ENCODE peak calls at places on chromosomes 7 and 10, in eight cellular contexts. One of them, this sample, is unnamed.

GRCh38 chr7:24756989-24757798 is at the start of gene GSDME:
- DNase-seq in thoracic aorta: no peak
- DNase-seq in epithelial cell of proximal tubule: no peak
- DNase-seq in OCI-LY7: peak
- DNase-seq in stomach: peak
- DNase-seq in AG04450: peak
- DNase-seq in colonic mucosa: peak
- DNase-seq in GM12864: no peak
- DNase-seq in this sample: peak

GRCh38 chr10:14023612-14024348 is 306.9 kb downstream of the FRMD4A start:
- DNase-seq in epithelial cell of proximal tubule: no peak
- DNase-seq in OCI-LY7: no peak
- DNase-seq in thoracic aorta: no peak
- DNase-seq in stomach: no peak
- DNase-seq in colonic mucosa: no peak
- DNase-seq in AG04450: no peak
- DNase-seq in GM12864: no peak
- DNase-seq in this sample: no peak

GRCh38 chr10:63219749-63220148 is 86.6 kb downstream of the NRBF2 start:
- DNase-seq in thoracic aorta: no peak
- DNase-seq in epithelial cell of proximal tubule: no peak
- DNase-seq in stomach: no peak
- DNase-seq in GM12864: no peak
- DNase-seq in colonic mucosa: no peak
- DNase-seq in OCI-LY7: peak
- DNase-seq in AG04450: no peak
- DNase-seq in this sample: no peak

GRCh38 chr10:119803264-119803663 is 69.4 kb downstream of the MCMBP start:
- DNase-seq in AG04450: no peak
- DNase-seq in epithelial cell of proximal tubule: no peak
- DNase-seq in thoracic aorta: no peak
- DNase-seq in colonic mucosa: no peak
- DNase-seq in GM12864: no peak
- DNase-seq in stomach: no peak
- DNase-seq in OCI-LY7: no peak
- DNase-seq in this sample: peak

GRCh38 chr10:127882801-127883459 is 9.8 kb downstream of the CLRN3 start:
- DNase-seq in stomach: no peak
- DNase-seq in epithelial cell of proximal tubule: no peak
- DNase-seq in AG04450: no peak
- DNase-seq in colonic mucosa: peak
- DNase-seq in OCI-LY7: no peak
- DNase-seq in GM12864: no peak
- DNase-seq in thoracic aorta: no peak
- DNase-seq in this sample: no peak

GRCh38 chr7:38451840-38452239 is 178.4 kb upstream of the TARP start:
- DNase-seq in GM12864: no peak
- DNase-seq in AG04450: no peak
- DNase-seq in thoracic aorta: no peak
- DNase-seq in epithelial cell of proximal tubule: peak
- DNase-seq in colonic mucosa: no peak
- DNase-seq in OCI-LY7: no peak
- DNase-seq in stomach: no peak
- DNase-seq in this sample: peak

GRCh38 chr7:22728416-22729029 is 1.5 kb downstream of the IL6 start:
- DNase-seq in GM12864: no peak
- DNase-seq in thoracic aorta: no peak
- DNase-seq in stomach: no peak
- DNase-seq in epithelial cell of proximal tubule: peak
- DNase-seq in OCI-LY7: peak
- DNase-seq in colonic mucosa: no peak
- DNase-seq in AG04450: no peak
- DNase-seq in this sample: peak

GRCh38 chr10:4686644-4686996 is 139.4 kb upstream of the AKR1E2 start:
- DNase-seq in stomach: no peak
- DNase-seq in epithelial cell of proximal tubule: peak
- DNase-seq in AG04450: no peak
- DNase-seq in thoracic aorta: no peak
- DNase-seq in GM12864: no peak
- DNase-seq in colonic mucosa: no peak
- DNase-seq in OCI-LY7: no peak
- DNase-seq in this sample: peak

GRCh38 chr10:101485681-101486554 is 102.1 kb downstream of the POLL start:
- DNase-seq in GM12864: no peak
- DNase-seq in stomach: no peak
- DNase-seq in OCI-LY7: no peak
- DNase-seq in thoracic aorta: no peak
- DNase-seq in epithelial cell of proximal tubule: no peak
- DNase-seq in colonic mucosa: peak
- DNase-seq in AG04450: no peak
- DNase-seq in this sample: peak
- TF ChIP-seq CTCF in GM12864: no peak
- TF ChIP-seq CTCF in stomach: no peak
- TF ChIP-seq CTCF in OCI-LY7: no peak
- TF ChIP-seq CTCF in thoracic aorta: no peak
- TF ChIP-seq CTCF in epithelial cell of proximal tubule: no peak
- TF ChIP-seq CTCF in colonic mucosa: no peak
- TF ChIP-seq CTCF in AG04450: no peak
- TF ChIP-seq CTCF in this sample: no peak

DNA sequence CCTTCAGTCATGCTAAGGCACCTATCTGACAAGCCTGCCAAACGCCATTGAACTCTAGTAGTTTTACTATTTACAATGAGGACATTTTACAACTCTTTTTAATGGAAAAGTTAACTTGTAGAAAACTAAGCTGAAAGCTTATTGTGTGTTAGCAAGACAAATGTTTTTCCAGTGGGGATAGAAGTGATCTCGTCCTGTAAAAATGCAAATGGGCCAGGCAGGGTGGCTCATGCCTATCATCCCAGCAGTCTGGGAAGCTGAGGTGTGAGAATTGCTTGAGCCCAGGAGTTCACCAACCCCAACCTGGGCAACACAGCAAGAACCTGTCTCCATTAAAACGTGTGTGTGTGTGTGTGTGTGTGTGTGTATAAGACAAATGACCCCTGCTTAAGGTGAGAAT is 1.2 kb upstream of the VOPP1 start:
- DNase-seq in epithelial cell of proximal tubule: no peak
- DNase-seq in stomach: no peak
- DNase-seq in AG04450: no peak
- DNase-seq in colonic mucosa: no peak
- DNase-seq in GM12864: no peak
- DNase-seq in OCI-LY7: no peak
- DNase-seq in thoracic aorta: no peak
- DNase-seq in this sample: peak
- H3K4me3 ChIP-seq in epithelial cell of proximal tubule: no peak
- H3K4me3 ChIP-seq in stomach: no peak
- H3K4me3 ChIP-seq in AG04450: peak
- H3K4me3 ChIP-seq in colonic mucosa: no peak
- H3K4me3 ChIP-seq in GM12864: no peak
- H3K4me3 ChIP-seq in OCI-LY7: no peak
- H3K4me3 ChIP-seq in thoracic aorta: peak
- H3K4me3 ChIP-seq in this sample: no peak

GRCh38 chr7:92137531-92137930 is 3.3 kb upstream of the CYP51A1 start:
- DNase-seq in thoracic aorta: no peak
- DNase-seq in stomach: no peak
- DNase-seq in OCI-LY7: no peak
- DNase-seq in colonic mucosa: no peak
- DNase-seq in AG04450: no peak
- DNase-seq in epithelial cell of proximal tubule: no peak
- DNase-seq in GM12864: no peak
- DNase-seq in this sample: no peak
- TF ChIP-seq CTCF in thoracic aorta: no peak
- TF ChIP-seq CTCF in stomach: no peak
- TF ChIP-seq CTCF in OCI-LY7: no peak
- TF ChIP-seq CTCF in colonic mucosa: no peak
- TF ChIP-seq CTCF in AG04450: no peak
- TF ChIP-seq CTCF in epithelial cell of proximal tubule: no peak
- TF ChIP-seq CTCF in GM12864: no peak
- TF ChIP-seq CTCF in this sample: no peak

DNA sequence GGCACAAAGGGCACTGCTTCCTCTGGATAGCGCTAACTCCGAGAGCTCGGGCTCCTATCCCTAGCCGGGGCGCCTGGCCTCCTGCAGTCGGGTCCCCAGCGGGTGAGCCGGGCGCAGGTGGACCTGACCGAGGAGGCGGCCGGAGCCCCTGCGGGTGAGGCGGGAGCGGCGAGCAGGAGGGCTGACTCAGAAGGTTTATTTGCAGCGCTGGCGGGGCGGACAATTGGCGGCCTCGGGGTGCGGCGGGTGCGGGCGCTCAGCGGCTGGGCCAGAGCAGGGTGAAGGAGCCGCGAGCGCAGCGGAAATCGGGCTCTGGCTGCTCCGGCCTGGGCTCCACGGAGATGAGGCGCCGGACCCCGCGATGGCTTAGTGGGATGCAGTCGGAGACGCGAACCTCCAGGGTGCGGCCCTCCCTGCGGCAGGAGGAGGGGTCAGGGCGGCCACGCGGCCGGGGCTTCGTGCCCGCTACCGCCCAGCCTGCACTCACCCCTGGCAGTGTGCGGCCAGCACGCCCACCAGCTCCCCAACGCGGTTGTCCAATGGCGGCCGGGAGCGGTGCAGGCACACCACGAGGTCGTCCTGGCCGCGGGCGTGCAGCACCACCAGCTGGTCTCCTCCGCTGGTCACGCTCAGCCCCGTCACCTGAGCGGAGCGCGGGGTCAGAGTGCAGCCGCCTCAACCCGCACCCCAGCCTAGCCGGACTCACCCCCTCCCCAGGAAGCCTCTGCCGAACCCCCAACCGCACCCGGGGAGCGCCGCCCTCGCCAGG is 16.1 kb downstream of the MYO1G start:
- DNase-seq in OCI-LY7: no peak
- DNase-seq in thoracic aorta: no peak
- DNase-seq in stomach: peak
- DNase-seq in GM12864: no peak
- DNase-seq in epithelial cell of proximal tubule: no peak
- DNase-seq in AG04450: no peak
- DNase-seq in colonic mucosa: no peak
- DNase-seq in this sample: no peak
- H3K4me3 ChIP-seq in OCI-LY7: no peak
- H3K4me3 ChIP-seq in thoracic aorta: peak
- H3K4me3 ChIP-seq in stomach: peak
- H3K4me3 ChIP-seq in GM12864: no peak
- H3K4me3 ChIP-seq in epithelial cell of proximal tubule: peak
- H3K4me3 ChIP-seq in AG04450: peak
- H3K4me3 ChIP-seq in colonic mucosa: peak
- H3K4me3 ChIP-seq in this sample: peak

DNA sequence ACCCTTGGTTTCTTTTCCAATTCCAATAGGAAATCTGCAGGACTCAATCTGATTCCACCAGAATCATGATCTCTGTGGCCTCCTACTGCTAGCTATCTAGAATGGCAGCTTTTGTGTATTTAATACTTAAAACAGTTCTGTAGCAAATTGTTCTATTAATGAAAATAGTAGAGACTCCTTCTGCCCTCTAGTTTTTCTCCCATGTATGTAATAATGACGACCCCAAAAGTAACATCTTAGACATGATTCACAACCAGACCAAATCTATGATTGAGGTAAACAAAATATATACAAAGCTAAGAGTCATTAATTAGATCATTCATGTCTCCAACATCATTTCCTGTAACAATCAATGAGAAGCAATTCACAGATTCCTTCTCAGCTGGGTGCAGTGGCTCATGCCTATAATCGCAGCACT is 259.1 kb upstream of the MKLN1 start:
- DNase-seq in stomach: no peak
- DNase-seq in GM12864: no peak
- DNase-seq in colonic mucosa: no peak
- DNase-seq in thoracic aorta: no peak
- DNase-seq in AG04450: no peak
- DNase-seq in epithelial cell of proximal tubule: no peak
- DNase-seq in OCI-LY7: no peak
- DNase-seq in this sample: peak
- TF ChIP-seq CTCF in stomach: no peak
- TF ChIP-seq CTCF in GM12864: peak
- TF ChIP-seq CTCF in colonic mucosa: no peak
- TF ChIP-seq CTCF in thoracic aorta: peak
- TF ChIP-seq CTCF in AG04450: peak
- TF ChIP-seq CTCF in epithelial cell of proximal tubule: peak
- TF ChIP-seq CTCF in OCI-LY7: peak
- TF ChIP-seq CTCF in this sample: peak

GRCh38 chr7:5692112-5692844 is 89.2 kb downstream of the RNF216 start:
- DNase-seq in epithelial cell of proximal tubule: peak
- DNase-seq in colonic mucosa: peak
- DNase-seq in GM12864: no peak
- DNase-seq in stomach: peak
- DNase-seq in OCI-LY7: no peak
- DNase-seq in AG04450: peak
- DNase-seq in thoracic aorta: peak
- DNase-seq in this sample: peak

GRCh38 chr7:5693529-5693928 is 87.9 kb downstream of the RNF216 start:
- DNase-seq in GM12864: peak
- DNase-seq in AG04450: no peak
- DNase-seq in thoracic aorta: no peak
- DNase-seq in stomach: no peak
- DNase-seq in epithelial cell of proximal tubule: peak
- DNase-seq in OCI-LY7: peak
- DNase-seq in colonic mucosa: no peak
- DNase-seq in this sample: peak

GRCh38 chr7:5691536-5692090 is 89.8 kb downstream of the RNF216 start:
- DNase-seq in colonic mucosa: no peak
- DNase-seq in epithelial cell of proximal tubule: no peak
- DNase-seq in GM12864: no peak
- DNase-seq in stomach: no peak
- DNase-seq in OCI-LY7: no peak
- DNase-seq in thoracic aorta: no peak
- DNase-seq in AG04450: no peak
- DNase-seq in this sample: no peak

GRCh38 chr7:5694221-5694754 is 87.2 kb downstream of the RNF216 start:
- DNase-seq in colonic mucosa: no peak
- DNase-seq in thoracic aorta: no peak
- DNase-seq in AG04450: peak
- DNase-seq in epithelial cell of proximal tubule: peak
- DNase-seq in OCI-LY7: no peak
- DNase-seq in stomach: no peak
- DNase-seq in GM12864: no peak
- DNase-seq in this sample: peak

GRCh38 chr7:5692845-5693278 is 88.6 kb downstream of the RNF216 start:
- DNase-seq in GM12864: no peak
- DNase-seq in AG04450: peak
- DNase-seq in epithelial cell of proximal tubule: no peak
- DNase-seq in OCI-LY7: no peak
- DNase-seq in thoracic aorta: no peak
- DNase-seq in stomach: no peak
- DNase-seq in colonic mucosa: no peak
- DNase-seq in this sample: peak
- H3K4me3 ChIP-seq in GM12864: peak
- H3K4me3 ChIP-seq in AG04450: peak
- H3K4me3 ChIP-seq in epithelial cell of proximal tubule: no peak
- H3K4me3 ChIP-seq in OCI-LY7: no peak
- H3K4me3 ChIP-seq in thoracic aorta: peak
- H3K4me3 ChIP-seq in stomach: peak
- H3K4me3 ChIP-seq in colonic mucosa: no peak
- H3K4me3 ChIP-seq in this sample: peak

This sample was measured in fibroblast of the aortic adventitia.